ENCODE peak calls at places on chromosome 9, in four cellular contexts. M is kidney epithelial cell, Z is A549, A is endothelial cell. Q is an unnamed sample.

GRCh38 chr9:90808890-90809685 is 7.5 kb downstream of the SYK start:
- DNase-seq in M (no peak), A (no peak), Z (no peak), Q (no peak)

GRCh38 chr9:4774209-4774608 is 18.5 kb upstream of the RCL1 start:
- DNase-seq in Z (peak), M (no peak), A (no peak), Q (no peak)

GRCh38 chr9:68560131-68560844 is 19.6 kb upstream of the TMEM252 start:
- DNase-seq in A (peak), M (no peak), Z (peak), Q (peak)

GRCh38 chr9:115103746-115104477 is 14.0 kb downstream of the TNC start:
- DNase-seq in M (no peak), Z (no peak), A (no peak), Q (no peak)

GRCh38 chr9:124306098-124306735 is 48.5 kb downstream of the NEK6 start:
- DNase-seq in M (peak), Z (peak), A (no peak), Q (no peak)

GRCh38 chr9:113464672-113465271 is 1.2 kb downstream of the RGS3 start:
- DNase-seq in Z (no peak), M (no peak), A (no peak), Q (no peak)

GRCh38 chr9:84285381-84285780 is 55.2 kb downstream of the SLC28A3 start:
- DNase-seq in M (no peak), Z (no peak), A (no peak), Q (no peak)

GRCh38 chr9:3756071-3756470 is 230.3 kb upstream of the RFX3 start:
- DNase-seq in Z (no peak), A (no peak), M (no peak), Q (no peak)

GRCh38 chr9:124450241-124450924 is at the start of gene ADGRD2:
- DNase-seq in M (no peak), Z (no peak), A (peak), Q (peak)

GRCh38 chr9:127088724-127089615 is 33.5 kb downstream of the ANGPTL2 start:
- DNase-seq in M (no peak), A (no peak), Z (no peak), Q (no peak)

GRCh38 chr9:91163773-91164471 is 197.8 kb downstream of the AUH start:
- DNase-seq in A (no peak), Z (no peak), M (no peak), Q (peak)

GRCh38 chr9:71740199-71740598 is 28.1 kb downstream of the CEMIP2 start:
- DNase-seq in M (no peak), Z (peak), A (no peak), Q (no peak)

GRCh38 chr9:89313842-89314241 is 2.8 kb downstream of the CKS2 start:
- DNase-seq in A (no peak), M (no peak), Z (no peak), Q (no peak)

GRCh38 chr9:36021968-36022367 is 14.7 kb upstream of the RECK start:
- DNase-seq in M (no peak), A (no peak), Z (no peak), Q (no peak)

GRCh38 chr9:38011991-38012390 is 57.0 kb downstream of the SHB start:
- DNase-seq in Z (no peak), A (no peak), M (no peak), Q (no peak)

GRCh38 chr9:112752334-112753110 is 2.0 kb downstream of the SNX30 start:
- DNase-seq in A (no peak), M (no peak), Z (no peak), Q (peak)

GRCh38 chr9:35452481-35452880 is 37.4 kb upstream of the RUSC2 start:
- DNase-seq in M (no peak), Z (peak), A (no peak), Q (no peak)

GRCh38 chr9:119961774-119962408 is 592.7 kb upstream of the BRINP1 start:
- DNase-seq in M (no peak), Z (peak), A (peak), Q (peak)

GRCh38 chr9:4508246-4508906 is 18.1 kb downstream of the SLC1A1 start:
- DNase-seq in M (peak), A (no peak), Z (no peak), Q (no peak)

GRCh38 chr9:78236511-78236950 is 656 bp downstream of the CEP78 start:
- DNase-seq in Z (peak), A (no peak), M (no peak), Q (no peak)

GRCh38 chr9:78235771-78236510 is at the start of gene CEP78:
- DNase-seq in Z (peak), A (peak), M (peak), Q (peak)

GRCh38 chr9:78238061-78239038 is 2.5 kb downstream of the CEP78 start:
- DNase-seq in Z (no peak), M (no peak), A (no peak), Q (peak)

GRCh38 chr9:78242041-78242440 is 6.2 kb downstream of the CEP78 start:
- DNase-seq in Z (no peak), M (no peak), A (no peak), Q (no peak)

DNA sequence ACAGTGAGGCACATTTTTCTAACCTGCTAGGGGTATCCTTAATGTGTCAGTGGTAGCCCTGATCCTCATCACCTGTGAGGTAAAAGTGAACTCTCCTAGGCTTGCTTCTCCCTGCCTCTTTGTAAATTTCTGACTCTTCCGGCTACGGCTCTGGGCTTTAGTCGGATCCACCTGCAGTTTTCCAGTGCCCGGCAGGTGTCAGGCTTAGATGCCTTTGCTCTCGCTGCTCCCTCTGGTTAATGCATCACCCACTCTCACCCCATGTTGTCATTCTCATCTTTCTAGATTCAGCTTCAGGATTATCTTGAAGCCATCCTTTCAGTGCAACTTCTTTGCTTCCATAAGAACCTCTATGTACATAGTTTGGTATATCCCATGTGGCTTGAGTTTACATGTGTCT is 3.6 kb downstream of the CEP78 start:
- DNase-seq in Z (peak), M (no peak), A (no peak), Q (no peak)
- TF ChIP-seq CTCF in Z (peak), M (peak), A (no peak), Q (no peak)

GRCh38 chr9:108100571-108100970 is 611.0 kb upstream of the KLF4 start:
- DNase-seq in M (no peak), Z (no peak), A (no peak), Q (no peak)
- TF ChIP-seq CTCF in M (no peak), Z (no peak), A (no peak), Q (no peak)

DNA sequence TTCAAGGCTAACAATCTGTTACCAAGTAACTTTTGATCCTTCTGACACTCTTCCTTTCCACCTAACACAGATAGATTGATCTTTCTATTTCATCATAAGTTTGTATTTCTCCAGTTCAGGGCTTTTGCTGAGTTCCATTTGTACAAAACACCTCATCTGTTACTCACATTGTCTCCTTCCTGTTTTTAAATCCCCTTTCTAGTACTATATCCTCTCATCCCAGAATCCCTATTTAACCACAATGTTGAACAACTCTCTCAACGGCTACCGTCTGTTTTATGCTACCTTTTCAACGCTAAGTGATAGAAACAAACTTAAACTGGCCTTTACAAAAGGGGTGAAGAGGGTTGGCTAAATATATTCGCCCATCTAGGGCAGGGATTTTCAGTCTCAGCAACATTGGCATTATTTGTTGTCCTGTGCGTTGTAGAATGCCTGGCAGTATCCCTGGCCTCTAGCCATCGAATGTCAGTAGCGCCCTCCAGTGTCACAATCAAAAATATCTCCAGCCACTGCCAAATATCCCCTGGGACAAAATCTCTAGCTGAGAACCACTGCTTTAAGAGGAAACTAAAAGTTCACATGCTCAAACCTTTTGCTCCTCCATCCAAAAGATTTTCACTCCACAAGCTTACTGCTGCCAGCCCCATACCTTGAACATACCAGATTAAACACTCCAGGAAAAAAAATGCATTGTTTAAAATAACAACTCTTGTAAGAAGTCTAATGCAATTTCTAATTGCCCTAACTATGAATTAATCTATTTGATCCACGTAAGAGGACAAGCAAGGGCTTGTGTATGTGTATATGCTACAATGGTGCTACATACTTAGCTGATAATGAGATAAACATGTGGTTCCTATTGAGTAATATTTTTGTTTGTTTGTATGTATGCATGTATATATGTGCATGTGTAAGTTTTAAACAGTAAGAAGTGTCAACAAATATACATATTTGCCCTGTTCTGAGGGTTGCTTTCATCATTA is 344.0 kb downstream of the PTPRD start:
- DNase-seq in M (no peak), Z (peak), A (peak), Q (peak)
- TF ChIP-seq CTCF in M (peak), Z (no peak), A (peak), Q (no peak)

GRCh38 chr9:128998462-128998861 is 29.7 kb downstream of the SH3GLB2 start:
- DNase-seq in M (no peak), A (no peak), Z (no peak), Q (no peak)

GRCh38 chr9:128987800-128988199 is 40.3 kb downstream of the NUP188 start:
- DNase-seq in Z (no peak), A (no peak), M (peak), Q (no peak)

GRCh38 chr9:128995791-128996190 is 32.3 kb downstream of the SH3GLB2 start:
- DNase-seq in M (no peak), Z (no peak), A (no peak), Q (no peak)

GRCh38 chr9:128992995-128993394 is 35.1 kb downstream of the SH3GLB2 start:
- DNase-seq in A (no peak), M (no peak), Z (peak), Q (no peak)
- TF ChIP-seq CTCF in A (no peak), M (peak), Z (no peak), Q (no peak)

DNA sequence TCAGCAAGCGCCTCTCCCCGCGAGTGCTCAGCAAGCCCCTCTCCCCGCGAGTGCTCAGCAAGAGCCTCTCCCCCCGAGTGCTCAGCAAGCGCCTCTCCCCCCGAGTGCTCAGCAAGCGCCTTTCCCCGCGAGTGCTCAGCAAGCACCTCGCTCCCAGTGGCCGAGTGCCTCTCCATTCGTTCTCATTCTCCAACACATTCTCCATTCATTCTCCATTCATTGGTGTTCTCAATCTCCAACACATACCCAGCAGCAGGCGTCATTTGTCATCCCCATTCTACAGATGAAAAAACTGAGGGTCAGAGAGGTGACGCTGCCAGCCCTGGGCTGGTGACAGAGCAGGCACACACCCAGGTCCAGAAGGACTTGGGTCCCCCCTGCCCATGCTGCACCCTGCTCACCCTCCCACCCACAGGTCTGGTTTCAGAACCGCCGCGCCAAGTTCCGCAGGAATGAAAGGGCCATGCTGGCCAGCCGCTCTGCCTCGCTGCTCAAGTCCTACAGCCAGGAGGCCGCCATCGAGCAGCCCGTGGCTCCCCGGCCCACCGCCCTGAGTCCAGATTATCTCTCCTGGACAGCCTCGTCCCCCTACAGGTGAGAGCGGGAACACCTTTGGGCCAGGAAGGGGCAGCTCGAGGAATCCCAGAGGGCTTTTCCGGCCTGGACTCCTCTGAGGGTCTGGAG is 32.5 kb downstream of the PTGES start:
- DNase-seq in A (peak), Z (peak), M (no peak), Q (no peak)
- TF ChIP-seq CTCF in A (peak), Z (no peak), M (peak), Q (no peak)

GRCh38 chr9:72856985-72857631 is 95.7 kb downstream of the ALDH1A1 start:
- DNase-seq in A (peak), M (no peak), Z (peak), Q (peak)
- TF ChIP-seq CTCF in A (peak), M (peak), Z (peak), Q (peak)

DNA sequence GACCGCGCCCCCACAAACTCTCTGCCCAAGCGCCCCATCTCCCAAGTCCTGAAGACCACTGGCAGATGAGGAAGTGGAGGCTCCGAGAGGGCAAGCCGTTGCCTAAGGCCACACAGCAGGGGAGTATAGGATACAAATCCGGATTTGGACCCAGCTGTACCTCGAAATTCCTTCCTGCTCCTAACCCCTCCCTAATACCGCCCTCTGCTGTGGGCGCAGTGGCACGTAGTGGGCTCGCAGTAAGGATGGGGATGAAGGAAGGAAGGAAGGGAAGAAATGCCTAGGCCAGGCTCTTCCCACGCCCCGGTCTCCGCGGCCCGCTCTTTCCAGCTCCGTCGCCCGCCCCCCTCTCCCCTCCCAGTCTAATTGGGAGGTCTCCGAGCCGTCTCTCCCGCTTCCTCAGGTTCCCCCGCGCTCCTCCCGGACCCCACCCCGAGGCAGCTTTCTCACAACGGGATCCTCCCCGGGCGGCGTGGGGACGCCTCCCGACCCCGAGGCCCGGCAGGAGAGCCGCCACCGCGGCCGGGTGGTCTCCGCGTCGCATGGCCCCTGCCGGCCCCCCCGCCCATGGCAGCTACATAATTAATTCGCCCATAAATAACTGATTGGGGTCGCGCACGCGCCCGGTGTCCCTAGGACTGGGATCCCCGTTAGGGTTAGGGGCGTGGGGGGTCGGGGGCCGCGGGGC is 138.9 kb downstream of the C9orf50 start:
- DNase-seq in Z (peak), M (no peak), A (no peak), Q (no peak)
- TF ChIP-seq CTCF in Z (peak), M (peak), A (no peak), Q (no peak)

GRCh38 chr9:8856686-8857329 is 1057.2 kb upstream of the DMAC1 start:
- DNase-seq in A (no peak), M (no peak), Z (no peak), Q (no peak)

GRCh38 chr9:8852301-8852864 is 1052.8 kb upstream of the DMAC1 start:
- DNase-seq in M (no peak), Z (no peak), A (no peak), Q (no peak)

GRCh38 chr9:8857330-8858249 is 1058.0 kb upstream of the DMAC1 start:
- DNase-seq in M (no peak), Z (no peak), A (peak), Q (peak)

GRCh38 chr9:8858250-8859161 is 1058.9 kb upstream of the DMAC1 start:
- DNase-seq in M (no peak), Z (no peak), A (peak), Q (no peak)

DNA sequence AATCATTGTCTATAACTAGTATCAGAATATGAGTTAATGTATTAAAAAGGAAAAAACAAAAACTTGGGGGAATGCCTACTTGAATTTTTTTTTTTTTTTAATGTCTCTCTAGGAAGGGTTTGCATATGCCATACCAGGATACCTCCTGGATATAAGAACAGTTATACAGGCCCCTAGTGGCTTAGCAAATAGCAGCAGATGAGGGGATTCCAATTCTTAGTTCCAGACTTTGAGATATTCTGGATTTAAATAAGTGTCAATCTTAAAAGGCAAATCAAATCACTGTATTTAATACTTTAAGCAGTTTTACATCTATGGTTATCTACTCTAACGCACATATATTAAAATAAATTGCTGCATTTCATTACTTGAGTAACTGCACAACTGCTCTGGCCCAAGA is 1055.5 kb upstream of the DMAC1 start:
- DNase-seq in A (no peak), M (peak), Z (peak), Q (no peak)
- TF ChIP-seq CTCF in A (no peak), M (peak), Z (no peak), Q (no peak)

GRCh38 chr9:137697832-137698231 is 79.0 kb downstream of the EHMT1 start:
- DNase-seq in A (no peak), Z (no peak), M (no peak), Q (no peak)

GRCh38 chr9:137696526-137696925 is 77.7 kb downstream of the EHMT1 start:
- DNase-seq in Z (no peak), A (no peak), M (no peak), Q (no peak)

GRCh38 chr9:137697193-137697592 is 78.4 kb downstream of the EHMT1 start:
- DNase-seq in Z (no peak), A (no peak), M (no peak), Q (no peak)

GRCh38 chr9:137694236-137694959 is 75.6 kb downstream of the EHMT1 start:
- DNase-seq in Z (no peak), M (no peak), A (no peak), Q (no peak)

GRCh38 chr9:137694962-137695875 is 76.4 kb downstream of the EHMT1 start:
- DNase-seq in Z (peak), A (peak), M (no peak), Q (peak)
- TF ChIP-seq CTCF in Z (peak), A (peak), M (peak), Q (peak)

Q was measured in activated CD8-positive, alpha-beta T cell treated with anti-CD3 and anti-CD28 coated beads for 36 hours.